ENCODE peak calls at places on chromosome 19, in six cellular contexts. One of them, this sample, is unnamed.

GRCh38 chr19:46861691-46862503 is 1.1 kb downstream of the ARHGAP35 start:
- DNase-seq in H9: no peak
- DNase-seq in NCI-H524: no peak
- DNase-seq in adrenal gland: no peak
- DNase-seq in skeletal muscle cell: no peak
- DNase-seq in T follicular helper cell: no peak
- DNase-seq in this sample: no peak

GRCh38 chr19:867301-867793 is 7.9 kb downstream of the CFD start:
- DNase-seq in H9: no peak
- DNase-seq in NCI-H524: no peak
- DNase-seq in adrenal gland: no peak
- DNase-seq in skeletal muscle cell: no peak
- DNase-seq in T follicular helper cell: no peak
- DNase-seq in this sample: no peak

GRCh38 chr19:43809762-43810696 is 7.8 kb upstream of the LYPD5 start:
- DNase-seq in H9: no peak
- DNase-seq in NCI-H524: no peak
- DNase-seq in adrenal gland: no peak
- DNase-seq in skeletal muscle cell: no peak
- DNase-seq in T follicular helper cell: no peak
- DNase-seq in this sample: no peak

GRCh38 chr19:6721773-6722172 is 1.3 kb upstream of the C3 start:
- DNase-seq in H9: no peak
- DNase-seq in NCI-H524: no peak
- DNase-seq in adrenal gland: no peak
- DNase-seq in skeletal muscle cell: no peak
- DNase-seq in T follicular helper cell: no peak
- DNase-seq in this sample: no peak

GRCh38 chr19:15519433-15519976 is 11.2 kb downstream of the CYP4F22 start:
- DNase-seq in H9: no peak
- DNase-seq in NCI-H524: no peak
- DNase-seq in adrenal gland: no peak
- DNase-seq in skeletal muscle cell: no peak
- DNase-seq in T follicular helper cell: no peak
- DNase-seq in this sample: no peak

GRCh38 chr19:6587998-6588507 is 2.9 kb downstream of the CD70 start:
- DNase-seq in H9: no peak
- DNase-seq in NCI-H524: no peak
- DNase-seq in adrenal gland: no peak
- DNase-seq in skeletal muscle cell: no peak
- DNase-seq in T follicular helper cell: no peak
- DNase-seq in this sample: no peak

GRCh38 chr19:33436360-33437345 is 63.1 kb downstream of the CEBPG start:
- DNase-seq in H9: no peak
- DNase-seq in NCI-H524: no peak
- DNase-seq in adrenal gland: no peak
- DNase-seq in skeletal muscle cell: no peak
- DNase-seq in T follicular helper cell: no peak
- DNase-seq in this sample: no peak

GRCh38 chr19:16197622-16198362 is at the start of gene AP1M1:
- DNase-seq in H9: peak; percentile 98
- DNase-seq in NCI-H524: peak; percentile 98
- DNase-seq in adrenal gland: peak; percentile 99
- DNase-seq in skeletal muscle cell: peak; percentile 80
- DNase-seq in T follicular helper cell: peak; percentile 96
- DNase-seq in this sample: peak; percentile 97

GRCh38 chr19:54790711-54791110 is 12.7 kb upstream of the KIR2DL4 start:
- DNase-seq in H9: no peak
- DNase-seq in NCI-H524: no peak
- DNase-seq in adrenal gland: no peak
- DNase-seq in skeletal muscle cell: no peak
- DNase-seq in T follicular helper cell: no peak
- DNase-seq in this sample: no peak

GRCh38 chr19:43465468-43466120 is at the start of gene LYPD3:
- DNase-seq in H9: peak; percentile 84
- DNase-seq in NCI-H524: no peak
- DNase-seq in adrenal gland: peak; percentile 75
- DNase-seq in skeletal muscle cell: no peak
- DNase-seq in T follicular helper cell: no peak
- DNase-seq in this sample: no peak

GRCh38 chr19:38726761-38727301 is 17.4 kb downstream of the CAPN12 start:
- DNase-seq in H9: no peak
- DNase-seq in NCI-H524: no peak
- DNase-seq in adrenal gland: no peak
- DNase-seq in skeletal muscle cell: no peak
- DNase-seq in T follicular helper cell: no peak
- DNase-seq in this sample: no peak

GRCh38 chr19:2231621-2232221 is 4.4 kb downstream of the PLEKHJ1 start:
- DNase-seq in H9: peak; percentile 53
- DNase-seq in NCI-H524: no peak
- DNase-seq in adrenal gland: peak; percentile 73
- DNase-seq in skeletal muscle cell: no peak
- DNase-seq in T follicular helper cell: no peak
- DNase-seq in this sample: no peak

GRCh38 chr19:4584670-4585460 is 25.4 kb upstream of the SEMA6B start:
- DNase-seq in H9: no peak
- DNase-seq in NCI-H524: peak; percentile 66
- DNase-seq in adrenal gland: no peak
- DNase-seq in skeletal muscle cell: no peak
- DNase-seq in T follicular helper cell: no peak
- DNase-seq in this sample: no peak

GRCh38 chr19:57269515-57270250 is 10.6 kb upstream of the ZNF460 start:
- DNase-seq in H9: no peak
- DNase-seq in NCI-H524: no peak
- DNase-seq in adrenal gland: no peak
- DNase-seq in skeletal muscle cell: peak; percentile 53
- DNase-seq in T follicular helper cell: no peak
- DNase-seq in this sample: no peak

GRCh38 chr19:37077615-37077928 is 661 bp upstream of the ZNF420 start:
- DNase-seq in H9: no peak
- DNase-seq in NCI-H524: no peak
- DNase-seq in adrenal gland: no peak
- DNase-seq in skeletal muscle cell: no peak
- DNase-seq in T follicular helper cell: no peak
- DNase-seq in this sample: no peak

GRCh38 chr19:12994701-12995595 is at the start of gene NFIX:
- DNase-seq in H9: no peak
- DNase-seq in NCI-H524: no peak
- DNase-seq in adrenal gland: peak; percentile 74
- DNase-seq in skeletal muscle cell: no peak
- DNase-seq in T follicular helper cell: peak; percentile 38
- DNase-seq in this sample: peak; percentile 44

GRCh38 chr19:13079542-13079986 is 23.1 kb downstream of the LYL1 start:
- DNase-seq in H9: no peak
- DNase-seq in NCI-H524: no peak
- DNase-seq in adrenal gland: no peak
- DNase-seq in skeletal muscle cell: peak; percentile 51
- DNase-seq in T follicular helper cell: no peak
- DNase-seq in this sample: no peak

GRCh38 chr19:29687244-29687896 is 22.1 kb downstream of the PLEKHF1 start:
- DNase-seq in H9: no peak
- DNase-seq in NCI-H524: no peak
- DNase-seq in adrenal gland: no peak
- DNase-seq in skeletal muscle cell: peak; percentile 94
- DNase-seq in T follicular helper cell: no peak
- DNase-seq in this sample: no peak

GRCh38 chr19:10637894-10638293 is 12.5 kb downstream of the SLC44A2 start:
- DNase-seq in H9: no peak
- DNase-seq in NCI-H524: no peak
- DNase-seq in adrenal gland: no peak
- DNase-seq in skeletal muscle cell: no peak
- DNase-seq in T follicular helper cell: no peak
- DNase-seq in this sample: no peak

GRCh38 chr19:18373892-18374629 is 11.9 kb upstream of the GDF15 start:
- DNase-seq in H9: peak; percentile 99
- DNase-seq in NCI-H524: no peak
- DNase-seq in adrenal gland: peak; percentile 97
- DNase-seq in skeletal muscle cell: peak; percentile 96
- DNase-seq in T follicular helper cell: no peak
- DNase-seq in this sample: no peak

GRCh38 chr19:30228113-30228725 is 144.0 kb upstream of the ZNF536 start:
- DNase-seq in H9: no peak
- DNase-seq in NCI-H524: no peak
- DNase-seq in adrenal gland: peak; percentile 40
- DNase-seq in skeletal muscle cell: no peak
- DNase-seq in T follicular helper cell: no peak
- DNase-seq in this sample: no peak

GRCh38 chr19:13823901-13824300 is 28.7 kb downstream of the ZSWIM4 start:
- DNase-seq in H9: no peak
- DNase-seq in NCI-H524: no peak
- DNase-seq in adrenal gland: no peak
- DNase-seq in skeletal muscle cell: no peak
- DNase-seq in T follicular helper cell: no peak
- DNase-seq in this sample: no peak

GRCh38 chr19:3606174-3606689 is 443 bp downstream of the TBXA2R start:
- DNase-seq in H9: peak; percentile 64
- DNase-seq in NCI-H524: no peak
- DNase-seq in adrenal gland: peak; percentile 69
- DNase-seq in skeletal muscle cell: no peak
- DNase-seq in T follicular helper cell: no peak
- DNase-seq in this sample: no peak

GRCh38 chr19:7618366-7618765 is 11.0 kb downstream of the XAB2 start:
- DNase-seq in H9: no peak
- DNase-seq in NCI-H524: no peak
- DNase-seq in adrenal gland: peak; percentile 85
- DNase-seq in skeletal muscle cell: no peak
- DNase-seq in T follicular helper cell: no peak
- DNase-seq in this sample: no peak

GRCh38 chr19:3479819-3480215 is 508 bp downstream of the SMIM24 start:
- DNase-seq in H9: peak; percentile 71
- DNase-seq in NCI-H524: no peak
- DNase-seq in adrenal gland: no peak
- DNase-seq in skeletal muscle cell: no peak
- DNase-seq in T follicular helper cell: peak; percentile 32
- DNase-seq in this sample: no peak

GRCh38 chr19:49014870-49015255 is 2.0 kb downstream of the LHB start:
- DNase-seq in H9: no peak
- DNase-seq in NCI-H524: peak; percentile 23
- DNase-seq in adrenal gland: no peak
- DNase-seq in skeletal muscle cell: no peak
- DNase-seq in T follicular helper cell: no peak
- DNase-seq in this sample: no peak

GRCh38 chr19:19416280-19416679 is 10.8 kb downstream of the GATAD2A start:
- DNase-seq in H9: no peak
- DNase-seq in NCI-H524: no peak
- DNase-seq in adrenal gland: no peak
- DNase-seq in skeletal muscle cell: no peak
- DNase-seq in T follicular helper cell: no peak
- DNase-seq in this sample: no peak

GRCh38 chr19:4139614-4140236 is 13.7 kb upstream of the CREB3L3 start:
- DNase-seq in H9: peak; percentile 90
- DNase-seq in NCI-H524: peak; percentile 50
- DNase-seq in adrenal gland: peak; percentile 82
- DNase-seq in skeletal muscle cell: no peak
- DNase-seq in T follicular helper cell: peak; percentile 77
- DNase-seq in this sample: peak; percentile 95

GRCh38 chr19:46659151-46660007 is 1.6 kb downstream of the DACT3 start:
- DNase-seq in H9: peak; percentile 66
- DNase-seq in NCI-H524: no peak
- DNase-seq in adrenal gland: no peak
- DNase-seq in skeletal muscle cell: no peak
- DNase-seq in T follicular helper cell: no peak
- DNase-seq in this sample: no peak

GRCh38 chr19:30444253-30444671 is 72.1 kb downstream of the ZNF536 start:
- DNase-seq in H9: no peak
- DNase-seq in NCI-H524: no peak
- DNase-seq in adrenal gland: no peak
- DNase-seq in skeletal muscle cell: no peak
- DNase-seq in T follicular helper cell: no peak
- DNase-seq in this sample: no peak

GRCh38 chr19:55082023-55082851 is 6.6 kb downstream of the EPS8L1 start:
- DNase-seq in H9: peak; percentile 97
- DNase-seq in NCI-H524: no peak
- DNase-seq in adrenal gland: peak; percentile 45
- DNase-seq in skeletal muscle cell: no peak
- DNase-seq in T follicular helper cell: no peak
- DNase-seq in this sample: no peak

GRCh38 chr19:14375582-14376291 is 5.5 kb upstream of the ADGRE5 start:
- DNase-seq in H9: no peak
- DNase-seq in NCI-H524: no peak
- DNase-seq in adrenal gland: peak; percentile 23
- DNase-seq in skeletal muscle cell: no peak
- DNase-seq in T follicular helper cell: no peak
- DNase-seq in this sample: no peak

GRCh38 chr19:47379398-47379938 is 30.4 kb downstream of the DHX34 start:
- DNase-seq in H9: no peak
- DNase-seq in NCI-H524: peak; percentile 84
- DNase-seq in adrenal gland: no peak
- DNase-seq in skeletal muscle cell: no peak
- DNase-seq in T follicular helper cell: no peak
- DNase-seq in this sample: no peak

GRCh38 chr19:45607071-45608029 is 5.3 kb upstream of the GPR4 start:
- DNase-seq in H9: peak; percentile 90
- DNase-seq in NCI-H524: peak; percentile 35
- DNase-seq in adrenal gland: peak; percentile 86
- DNase-seq in skeletal muscle cell: no peak
- DNase-seq in T follicular helper cell: peak; percentile 12
- DNase-seq in this sample: peak; percentile 33

GRCh38 chr19:388691-389090 is 20.3 kb downstream of the C2CD4C start:
- DNase-seq in H9: no peak
- DNase-seq in NCI-H524: no peak
- DNase-seq in adrenal gland: no peak
- DNase-seq in skeletal muscle cell: no peak
- DNase-seq in T follicular helper cell: no peak
- DNase-seq in this sample: no peak

GRCh38 chr19:41415154-41415571 is 12.0 kb downstream of the B3GNT8 start:
- DNase-seq in H9: no peak
- DNase-seq in NCI-H524: no peak
- DNase-seq in adrenal gland: no peak
- DNase-seq in skeletal muscle cell: no peak
- DNase-seq in T follicular helper cell: no peak
- DNase-seq in this sample: no peak

GRCh38 chr19:41352609-41353465 is 885 bp downstream of the TGFB1 start:
- DNase-seq in H9: peak; percentile 73
- DNase-seq in NCI-H524: peak; percentile 43
- DNase-seq in adrenal gland: peak; percentile 60
- DNase-seq in skeletal muscle cell: no peak
- DNase-seq in T follicular helper cell: peak; percentile 65
- DNase-seq in this sample: peak; percentile 70

GRCh38 chr19:5707576-5708575 is 12.1 kb downstream of the LONP1 start:
- DNase-seq in H9: no peak
- DNase-seq in NCI-H524: no peak
- DNase-seq in adrenal gland: no peak
- DNase-seq in skeletal muscle cell: no peak
- DNase-seq in T follicular helper cell: no peak
- DNase-seq in this sample: no peak

GRCh38 chr19:45154064-45154827 is 6.5 kb downstream of the NKPD1 start:
- DNase-seq in H9: no peak
- DNase-seq in NCI-H524: no peak
- DNase-seq in adrenal gland: peak; percentile 89
- DNase-seq in skeletal muscle cell: no peak
- DNase-seq in T follicular helper cell: no peak
- DNase-seq in this sample: no peak

GRCh38 chr19:46511237-46511636 is 15.6 kb upstream of the PNMA8B start:
- DNase-seq in H9: no peak
- DNase-seq in NCI-H524: no peak
- DNase-seq in adrenal gland: no peak
- DNase-seq in skeletal muscle cell: no peak
- DNase-seq in T follicular helper cell: no peak
- DNase-seq in this sample: no peak